ENCODE peak calls at places on chromosomes 4 and X, in six cellular contexts. U is NT2/D1; X is stimulated activated CD4-positive, alpha-beta T cell treated with anti-CD3 and anti-CD28 coated beads, Interleukin-12 subunit alpha, Interleukin-12 subunit beta, amount 100 ng/mL, for 24 hours; R is GM03348; S is colonic mucosa; A is mesenteric fat pad. G is an unnamed sample.

GRCh38 chrX:69050051-69050785 is 115.0 kb downstream of the PJA1 start:
- DNase-seq in R (no peak), A (no peak), X (no peak), S (peak; percentile 7), U (no peak), G (no peak)

GRCh38 chrX:73943572-73943899 is 360.4 kb upstream of the ZCCHC13 start:
- DNase-seq in R (no peak), X (no peak), S (no peak), U (no peak), A (no peak), G (peak; percentile 3)

GRCh38 chr4:173878701-173879100 is 348.7 kb upstream of the HAND2 start:
- DNase-seq in U (no peak), S (peak; percentile 22), A (no peak), X (no peak), R (no peak), G (no peak)

GRCh38 chr4:7752649-7753048 is 187.0 kb downstream of the AFAP1 start:
- DNase-seq in U (no peak), X (no peak), R (no peak), S (no peak), A (no peak), G (no peak)

GRCh38 chr4:105122334-105122733 is 24.3 kb upstream of the TET2 start:
- DNase-seq in R (no peak), X (no peak), A (no peak), S (no peak), U (peak; percentile 60), G (no peak)

GRCh38 chr4:98822144-98822543 is 106.8 kb downstream of the EIF4E start:
- DNase-seq in S (no peak), R (no peak), X (no peak), A (no peak), U (no peak), G (no peak)

GRCh38 chr4:145760961-145761929 is 81.3 kb downstream of the C4orf51 start:
- DNase-seq in A (no peak), X (no peak), R (no peak), S (no peak), U (no peak), G (no peak)

GRCh38 chrX:132953358-132953757 is 5.1 kb downstream of the HS6ST2 start:
- DNase-seq in S (no peak), R (no peak), U (no peak), X (no peak), A (no peak), G (no peak)

GRCh38 chr4:11471613-11472012 is 42.9 kb upstream of the HS3ST1 start:
- DNase-seq in S (peak; percentile 35), X (peak; percentile 14), R (no peak), A (no peak), U (no peak), G (no peak)

GRCh38 chrX:109954955-109955354 is 48.0 kb upstream of the TMEM164 start:
- DNase-seq in A (no peak), X (no peak), R (no peak), U (no peak), S (no peak), G (no peak)

GRCh38 chr4:99642725-99643489 is 14.7 kb downstream of the C4orf54 start:
- DNase-seq in X (no peak), A (no peak), R (no peak), S (no peak), U (no peak), G (no peak)

G was measured in foreskin fibroblast.